ENCODE peak calls at places on chromosomes 6 and 20, in five cellular contexts. F is cardiac muscle cell, L is uterus, O is transverse colon, E is thyroid gland. V is an unnamed sample. For H3K27me3, the result is how much of the 10 kb centered on the place peaks cover.

GRCh38 chr6:71459162-71459561 is 170.6 kb downstream of the OGFRL1 start:
- DNase-seq in L (no peak), F (no peak), O (no peak), E (no peak), V (no peak)

GRCh38 chr6:137357263-137357947 is 136.8 kb downstream of the OLIG3 start:
- DNase-seq in O (no peak), L (no peak), F (no peak), E (no peak), V (no peak)

GRCh38 chr6:148530976-148531375 is 188.3 kb downstream of the SASH1 start:
- DNase-seq in E (no peak), L (no peak), F (no peak), O (no peak), V (no peak)

GRCh38 chr6:135850882-135851281 is 619 bp upstream of the PDE7B start:
- DNase-seq in F (no peak), L (no peak), O (no peak), E (peak), V (no peak)

GRCh38 chr6:12033770-12034169 is 21.7 kb downstream of the HIVEP1 start:
- DNase-seq in E (no peak), F (peak), L (no peak), O (no peak), V (no peak)

GRCh38 chr6:126040826-126041225 is 54.5 kb downstream of the TRMT11 start:
- DNase-seq in F (peak), O (peak), E (no peak), L (no peak), V (peak)

GRCh38 chr20:34401741-34402455 is 38.8 kb downstream of the ITCH start:
- DNase-seq in E (no peak), F (no peak), O (no peak), L (no peak), V (no peak)

GRCh38 chr6:149324428-149324827 is 6.9 kb downstream of the TAB2 start:
- DNase-seq in L (no peak), F (no peak), E (no peak), O (no peak), V (no peak)

GRCh38 chr20:45685896-45686295 is 15.9 kb upstream of the WFDC11 start:
- DNase-seq in E (no peak), O (no peak), F (peak), L (no peak), V (peak)

GRCh38 chr6:117072781-117073180 is 192.6 kb upstream of the VGLL2 start:
- DNase-seq in O (no peak), F (no peak), E (no peak), L (no peak), V (no peak)

GRCh38 chr20:17835240-17835940 is 133.2 kb downstream of the SNX5 start:
- DNase-seq in O (peak), F (peak), E (no peak), L (peak), V (peak)

GRCh38 chr6:83536034-83536646 is 23.8 kb downstream of the PRSS35 start:
- DNase-seq in L (no peak), E (peak), F (peak), O (peak), V (peak)

GRCh38 chr6:127851197-127851596 is 49.7 kb downstream of the THEMIS start:
- DNase-seq in F (no peak), L (no peak), O (no peak), E (no peak), V (peak)

GRCh38 chr6:12761376-12762115 is 45.0 kb downstream of the PHACTR1 start:
- DNase-seq in L (no peak), E (no peak), F (peak), O (no peak), V (no peak)

GRCh38 chr6:5435449-5435848 is 174.1 kb downstream of the FARS2 start:
- DNase-seq in F (peak), L (no peak), O (no peak), E (no peak), V (peak)

GRCh38 chr20:34515484-34516037 is 661 bp upstream of the DYNLRB1 start:
- DNase-seq in F (peak), L (peak), O (peak), E (peak), V (no peak)

GRCh38 chr6:130840050-130840449 is 12.8 kb downstream of the SMLR1 start:
- DNase-seq in E (no peak), L (no peak), F (no peak), O (no peak), V (no peak)

GRCh38 chr20:64108731-64109389 is 1.5 kb upstream of the NPBWR2 start:
- DNase-seq in F (no peak), L (peak), E (no peak), O (peak), V (no peak)

GRCh38 chr20:35333606-35334005 is 41.4 kb upstream of the FAM83C start:
- DNase-seq in O (no peak), E (no peak), F (no peak), L (no peak), V (no peak)

GRCh38 chr20:23753589-23753988 is 2.9 kb upstream of the CST1 start:
- DNase-seq in F (no peak), E (no peak), L (no peak), O (no peak), V (no peak)

GRCh38 chr6:27888576-27888975 is 23.6 kb downstream of the OR2B2 start:
- DNase-seq in L (no peak), E (no peak), F (no peak), O (no peak), V (no peak)

GRCh38 chr6:166864333-166864732 is 92.0 kb downstream of the RNASET2 start:
- DNase-seq in F (no peak), O (no peak), E (no peak), L (no peak), V (no peak)
- H3K27me3 ChIP-seq in F (under half), O (under half), E (under half), L (under half), V (under half)

GRCh38 chr6:134813146-134813545 is 136.8 kb downstream of the ALDH8A1 start:
- DNase-seq in F (peak), E (no peak), O (no peak), L (no peak), V (no peak)
- H3K27ac ChIP-seq in F (no peak), E (no peak), O (no peak), L (no peak), V (no peak)

DNA sequence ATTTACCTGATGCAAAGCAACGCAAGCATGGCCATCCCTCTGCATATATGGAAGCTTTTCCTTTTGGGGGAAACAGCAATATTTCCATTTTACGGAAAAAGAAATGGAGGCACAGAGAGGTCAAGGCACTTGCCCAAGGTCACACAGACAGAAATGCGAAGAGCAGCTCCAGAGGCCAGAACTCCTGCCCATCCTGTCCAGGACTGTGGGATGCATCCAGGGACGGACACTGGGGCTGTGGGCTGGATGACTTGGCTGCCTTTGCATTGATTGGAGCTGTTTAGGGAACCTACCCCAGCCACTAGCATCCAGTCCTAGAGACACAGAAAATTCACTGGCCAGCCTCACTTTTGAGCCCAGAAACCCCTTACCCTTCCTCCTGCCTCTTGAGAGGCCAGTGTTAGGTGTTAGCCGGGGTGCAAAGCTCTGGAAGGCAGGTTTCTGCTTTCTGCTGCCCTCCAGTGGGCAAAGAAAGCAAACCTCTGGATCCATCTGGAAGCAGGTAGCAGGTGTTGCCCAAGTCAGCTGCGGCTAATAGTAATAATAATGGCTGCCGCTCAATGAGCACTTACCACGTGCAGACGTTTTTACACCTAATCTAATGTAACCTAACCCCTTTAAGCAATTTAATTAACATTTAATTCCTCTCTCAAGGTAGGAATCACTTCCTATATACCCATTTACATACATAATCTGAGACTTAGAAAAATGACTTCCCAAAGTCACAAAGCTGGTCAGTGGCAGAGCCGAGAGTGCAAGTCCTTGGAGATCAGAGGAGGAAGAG is 31.7 kb upstream of the CCN5 start:
- DNase-seq in F (peak), O (peak), L (no peak), E (peak), V (no peak)
- H3K27me3 ChIP-seq in F (under half), O (under half), L (under half), E (under half), V (under half)

GRCh38 chr6:21807299-21807698 is 213.7 kb downstream of the SOX4 start:
- DNase-seq in L (no peak), E (no peak), F (no peak), O (no peak), V (no peak)
- H3K27ac ChIP-seq in L (peak), E (no peak), F (no peak), O (no peak), V (no peak)

GRCh38 chr6:66336171-66336570 is 629.1 kb upstream of the EYS start:
- DNase-seq in O (no peak), E (no peak), F (no peak), L (no peak), V (no peak)

DNA sequence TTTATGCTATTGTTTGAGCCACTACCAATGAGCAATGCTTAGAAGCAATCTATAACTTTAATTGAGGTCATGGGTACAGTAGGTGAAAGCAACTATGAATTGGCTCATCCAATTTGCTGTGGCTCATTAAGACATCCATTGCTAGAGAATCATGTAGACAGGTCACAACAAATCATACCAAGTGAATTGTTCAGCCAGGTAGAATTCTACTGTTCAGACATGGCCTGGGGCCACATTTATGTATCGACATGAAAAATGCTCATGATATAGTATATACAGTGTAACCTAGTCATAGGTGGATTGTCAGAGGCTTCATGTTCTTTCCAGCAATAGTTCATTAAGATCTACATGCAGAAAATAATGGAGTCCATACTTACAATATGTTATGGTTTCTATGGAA is 633.7 kb upstream of the EYS start:
- DNase-seq in O (no peak), F (no peak), L (no peak), E (no peak), V (no peak)
- H3K27me3 ChIP-seq in O (under half), F (under half), L (under half), E (under half), V (under half)

DNA sequence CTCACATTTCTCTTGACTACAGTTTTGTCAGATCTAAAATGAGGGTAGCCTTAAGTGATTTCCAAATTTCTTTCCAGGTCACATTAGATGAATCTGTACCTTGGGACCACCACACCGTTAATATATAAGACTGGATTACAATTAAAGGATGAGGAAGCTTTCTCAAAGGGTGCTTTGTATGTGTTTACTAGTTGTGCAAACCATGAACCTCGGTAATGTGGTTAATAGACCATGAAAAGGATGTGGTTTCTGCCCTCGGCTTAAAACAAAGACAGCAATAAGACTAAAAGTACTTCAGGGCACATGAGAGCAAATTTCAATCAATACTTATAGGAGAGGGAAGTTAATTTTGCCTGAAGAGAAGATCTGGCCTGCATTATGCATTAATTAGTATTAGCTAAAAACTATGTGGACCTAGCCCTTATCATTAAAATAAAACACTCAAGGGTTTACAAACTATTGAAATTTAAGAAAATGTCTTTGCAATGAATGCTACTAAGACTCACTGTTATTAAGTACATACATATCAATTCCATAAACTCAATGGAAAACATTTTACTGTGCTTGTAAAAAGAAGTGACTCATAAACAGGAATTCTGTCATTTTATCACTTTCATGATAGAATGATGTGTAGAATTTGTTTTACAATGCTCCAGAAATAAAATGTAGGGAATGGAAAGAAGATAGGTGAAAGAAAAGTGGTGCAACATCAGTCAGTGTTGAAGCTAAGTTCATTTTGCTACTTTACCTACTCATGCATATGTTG is 936 bp upstream of the TMX4 start:
- DNase-seq in O (no peak), L (no peak), E (no peak), F (peak), V (no peak)
- H3K27ac ChIP-seq in O (peak), L (peak), E (peak), F (peak), V (no peak)

DNA sequence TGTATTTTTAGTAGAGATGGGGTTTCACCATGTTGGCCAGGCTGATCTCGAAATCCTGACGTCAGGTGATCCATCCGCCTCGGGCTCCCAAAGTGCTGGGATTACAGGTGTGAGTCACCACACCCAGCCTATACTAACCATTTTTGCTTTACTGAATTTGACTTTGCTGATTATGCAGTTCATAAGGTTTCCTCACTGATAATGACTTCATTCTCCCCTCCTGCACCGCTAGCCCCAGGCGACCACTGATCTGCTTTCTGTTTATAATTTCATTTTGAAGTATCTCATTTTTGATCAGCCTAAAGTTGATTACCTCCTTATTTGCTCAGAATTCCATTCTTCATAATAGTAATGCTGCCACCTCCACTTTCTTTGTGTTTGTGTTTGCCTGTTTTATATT is 48.7 kb upstream of the FAM83D start:
- DNase-seq in F (no peak), L (no peak), E (no peak), O (no peak), V (no peak)
- H3K27me3 ChIP-seq in F (under half), L (under half), E (under half), O (under half), V (under half)

DNA sequence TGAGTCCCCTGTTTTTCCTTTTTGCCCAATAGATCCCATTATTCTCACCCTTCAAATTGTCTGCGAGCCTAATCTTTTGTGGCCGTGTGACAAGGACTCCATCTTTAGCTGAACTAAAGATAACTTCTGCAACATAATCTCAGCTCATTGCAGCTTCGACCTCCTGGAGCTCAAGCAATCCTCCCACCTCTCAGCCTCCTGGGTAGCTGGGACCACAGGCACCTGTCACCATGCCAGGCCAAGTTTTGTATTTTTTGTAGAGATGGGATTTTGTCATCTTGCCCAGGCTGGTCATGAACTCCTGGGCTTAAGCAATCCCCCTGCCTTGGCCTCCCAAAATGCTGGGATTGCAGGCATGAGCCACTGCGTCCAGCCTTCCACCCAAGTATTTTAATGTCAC is 161.0 kb downstream of the GJA1 start:
- DNase-seq in F (peak), E (no peak), O (no peak), L (no peak), V (no peak)
- H3K27ac ChIP-seq in F (no peak), E (no peak), O (no peak), L (no peak), V (no peak)

GRCh38 chr6:30361661-30362060 is 16.7 kb downstream of the RPP21 start:
- DNase-seq in L (no peak), F (no peak), O (no peak), E (no peak), V (peak)

GRCh38 chr6:30357678-30358339 is 12.9 kb downstream of the RPP21 start:
- DNase-seq in E (peak), O (peak), L (peak), F (peak), V (peak)

GRCh38 chr6:30358340-30358679 is 13.4 kb downstream of the RPP21 start:
- DNase-seq in O (no peak), L (no peak), E (no peak), F (peak), V (no peak)

GRCh38 chr6:30360139-30360538 is 15.2 kb downstream of the RPP21 start:
- DNase-seq in L (no peak), E (no peak), O (no peak), F (no peak), V (no peak)

GRCh38 chr6:30359276-30359675 is 14.3 kb downstream of the RPP21 start:
- DNase-seq in E (no peak), L (no peak), O (no peak), F (no peak), V (no peak)
- H3K27me3 ChIP-seq in E (under half), L (under half), O (half or more), F (under half), V (under half)

GRCh38 chr6:165767228-165767627 is 104.2 kb upstream of the PDE10A start:
- DNase-seq in O (no peak), L (no peak), E (no peak), F (peak), V (peak)

GRCh38 chr6:165766026-165766425 is 103.0 kb upstream of the PDE10A start:
- DNase-seq in E (no peak), F (no peak), O (no peak), L (no peak), V (no peak)

GRCh38 chr6:165768961-165769360 is 105.9 kb upstream of the PDE10A start:
- DNase-seq in L (no peak), E (no peak), O (no peak), F (no peak), V (no peak)

GRCh38 chr6:165769401-165769800 is 106.4 kb upstream of the PDE10A start:
- DNase-seq in L (no peak), O (no peak), F (no peak), E (no peak), V (no peak)

DNA sequence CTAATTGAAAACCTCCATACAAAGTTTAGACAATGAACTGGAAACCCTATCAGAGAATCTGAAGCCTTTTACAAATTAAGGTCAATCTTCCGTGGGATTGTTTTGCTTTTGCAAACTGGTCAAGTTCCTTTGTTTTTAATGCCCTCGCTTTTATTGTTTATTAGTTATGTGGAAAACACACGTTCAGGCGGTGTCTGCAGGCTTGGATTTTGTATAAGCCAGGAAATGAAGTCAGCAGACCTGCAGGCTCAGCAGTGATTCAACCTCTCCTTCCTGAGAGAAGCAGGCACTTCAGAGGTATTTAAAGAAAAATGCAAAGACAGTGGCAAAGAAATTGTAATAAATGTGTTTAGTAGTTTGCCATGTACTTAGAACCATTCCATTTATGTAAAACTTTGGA is 103.4 kb upstream of the PDE10A start:
- DNase-seq in O (no peak), L (no peak), F (peak), E (no peak), V (peak)
- H3K27ac ChIP-seq in O (no peak), L (no peak), F (no peak), E (peak), V (no peak)